ENCODE peak calls at places on chromosomes 7 and 10, in five cellular contexts. S is suprapubic skin, C is upper lobe of left lung, V is esophagus muscularis mucosa, F is HepG2. R is an unnamed sample.

GRCh38 chr7:24668922-24669635 is 88.2 kb downstream of the GSDME start:
- DNase-seq in S (no peak), C (no peak), V (no peak), F (no peak), R (no peak)

GRCh38 chr10:63421591-63421990 is 44.2 kb downstream of the JMJD1C start:
- DNase-seq in V (no peak), C (no peak), S (no peak), F (no peak), R (no peak)

GRCh38 chr7:128891110-128891941 is 19.2 kb downstream of the KCP start:
- DNase-seq in F (no peak), C (peak; percentile 74), S (peak; percentile 75), V (no peak), R (no peak)

GRCh38 chr7:76129836-76130235 is 71.9 kb upstream of the SRRM3 start:
- DNase-seq in F (no peak), C (no peak), S (no peak), V (no peak), R (no peak)

GRCh38 chr10:94088926-94089381 is 95.2 kb downstream of the PLCE1 start:
- DNase-seq in C (no peak), F (no peak), S (no peak), V (peak; percentile 88), R (no peak)

GRCh38 chr7:104621332-104621731 is 292.9 kb downstream of the LHFPL3 start:
- DNase-seq in V (no peak), F (no peak), C (no peak), S (no peak), R (no peak)

GRCh38 chr7:7349156-7349555 is 166.8 kb downstream of the C1GALT1 start:
- DNase-seq in S (no peak), C (no peak), V (no peak), F (no peak), R (no peak)

GRCh38 chr10:104332243-104333036 is 5.8 kb downstream of the ITPRIP start:
- DNase-seq in C (no peak), F (no peak), S (peak; percentile 40), V (no peak), R (no peak)

GRCh38 chr7:129845972-129846327 is 106.8 kb downstream of the UBE2H start:
- DNase-seq in C (no peak), V (no peak), F (no peak), S (no peak), R (no peak)

GRCh38 chr7:48113270-48113669 is 24.2 kb downstream of the UPP1 start:
- DNase-seq in S (no peak), F (no peak), V (no peak), C (no peak), R (no peak)

GRCh38 chr7:127758105-127758504 is 106.1 kb downstream of the SND1 start:
- DNase-seq in S (no peak), C (no peak), F (no peak), V (no peak), R (no peak)

GRCh38 chr7:69706070-69706469 is 107.8 kb downstream of the AUTS2 start:
- DNase-seq in V (no peak), S (no peak), C (no peak), F (no peak), R (no peak)

GRCh38 chr7:34762769-34763168 is 104.8 kb downstream of the NPSR1 start:
- DNase-seq in S (no peak), C (no peak), F (no peak), V (no peak), R (no peak)

GRCh38 chr10:30639946-30640786 is 10.6 kb upstream of the LYZL2 start:
- DNase-seq in C (no peak), S (no peak), F (peak; percentile 53), V (no peak), R (no peak)

GRCh38 chr7:151914051-151914450 is 37.1 kb upstream of the PRKAG2 start:
- DNase-seq in F (no peak), S (no peak), C (no peak), V (no peak), R (no peak)

GRCh38 chr10:122143238-122143841 is 127.8 kb upstream of the BTBD16 start:
- DNase-seq in S (no peak), C (no peak), V (no peak), F (no peak), R (no peak)

GRCh38 chr7:47779341-47779771 is 168.9 kb downstream of the PKD1L1 start:
- DNase-seq in V (peak; percentile 53), C (no peak), F (no peak), S (no peak), R (no peak)

GRCh38 chr10:129843131-129843541 is 120.9 kb downstream of the EBF3 start:
- DNase-seq in F (no peak), V (no peak), C (peak; percentile 52), S (no peak), R (no peak)

GRCh38 chr10:124414077-124414476 is 4.6 kb downstream of the OAT start:
- DNase-seq in F (no peak), S (no peak), V (no peak), C (no peak), R (no peak)

GRCh38 chr7:157228864-157229422 is 90.2 kb downstream of the UBE3C start:
- DNase-seq in S (no peak), F (peak; percentile 27), V (no peak), C (no peak), R (no peak)

GRCh38 chr7:142873871-142874270 is 11.7 kb downstream of the TRPV6 start:
- DNase-seq in F (no peak), S (peak; percentile 45), C (no peak), V (no peak), R (no peak)

GRCh38 chr7:24880886-24881285 is 99.1 kb downstream of the OSBPL3 start:
- DNase-seq in C (no peak), S (no peak), V (no peak), F (no peak), R (no peak)

GRCh38 chr7:44534501-44534900 is 6.6 kb downstream of the NPC1L1 start:
- DNase-seq in C (peak; percentile 63), F (peak; percentile 54), S (no peak), V (no peak), R (no peak)

GRCh38 chr10:52965938-52966401 is 193.4 kb upstream of the MBL2 start:
- DNase-seq in S (no peak), F (no peak), V (no peak), C (no peak), R (no peak)

GRCh38 chr7:45076946-45077345 is 11.8 kb downstream of the NACAD start:
- DNase-seq in V (no peak), F (no peak), C (no peak), S (peak; percentile 70), R (no peak)

DNA sequence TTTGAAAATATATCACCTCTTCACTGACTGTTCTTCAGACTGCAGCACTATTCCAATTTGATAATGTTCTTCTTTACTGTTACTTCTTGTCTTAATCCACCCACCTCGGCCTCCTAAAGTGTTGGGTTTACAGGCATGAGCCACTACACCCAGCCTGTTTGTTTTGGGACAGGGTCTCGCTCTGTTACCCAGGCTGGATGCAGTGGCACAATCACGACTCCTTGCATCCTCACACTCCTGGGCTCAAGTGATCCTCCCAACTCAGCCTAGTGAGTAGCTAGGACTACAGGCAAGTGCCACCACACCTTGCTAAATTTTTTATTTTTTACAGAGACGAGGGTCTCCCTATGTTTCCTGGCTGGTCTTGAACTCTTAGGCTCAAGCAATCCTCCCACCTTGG is 77.9 kb downstream of the NDUFB2 start:
- DNase-seq in V (no peak), S (no peak), F (no peak), C (no peak), R (no peak)
- H3K36me3 ChIP-seq in V (peaks cover 48% of the 10 kb centered on the region), S (peaks cover 60% of the 10 kb centered on the region), F (peaks cover 32% of the 10 kb centered on the region), C (peaks cover 19% of the 10 kb centered on the region), R (no peaks in the 10 kb centered on the region)

DNA sequence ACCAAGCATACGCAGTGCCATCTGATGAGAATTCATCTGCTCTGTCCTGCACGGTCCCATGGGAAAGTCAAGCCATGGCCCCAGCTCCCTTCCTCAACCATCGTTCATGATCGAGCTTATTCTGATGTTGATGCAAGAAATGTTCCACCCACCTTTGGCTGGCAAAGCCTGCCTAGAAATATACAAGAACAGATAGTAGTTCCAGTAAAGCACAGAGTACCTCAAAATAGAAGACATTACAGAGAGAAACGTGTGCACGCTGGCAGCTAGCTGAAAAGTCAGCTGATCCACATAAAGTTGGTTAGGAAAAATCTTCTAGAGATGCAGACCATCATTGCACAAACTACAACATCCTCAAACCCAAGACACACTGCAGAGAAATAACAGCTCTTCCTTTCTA is 127.0 kb downstream of the PTPRN2 start:
- DNase-seq in V (no peak), F (no peak), S (no peak), C (no peak), R (no peak)
- H3K9me3 ChIP-seq in V (no peaks in the 10 kb centered on the region), F (peaks cover 8% of the 10 kb centered on the region), S (no peaks in the 10 kb centered on the region), C (no peaks in the 10 kb centered on the region), R (no peaks in the 10 kb centered on the region)

DNA sequence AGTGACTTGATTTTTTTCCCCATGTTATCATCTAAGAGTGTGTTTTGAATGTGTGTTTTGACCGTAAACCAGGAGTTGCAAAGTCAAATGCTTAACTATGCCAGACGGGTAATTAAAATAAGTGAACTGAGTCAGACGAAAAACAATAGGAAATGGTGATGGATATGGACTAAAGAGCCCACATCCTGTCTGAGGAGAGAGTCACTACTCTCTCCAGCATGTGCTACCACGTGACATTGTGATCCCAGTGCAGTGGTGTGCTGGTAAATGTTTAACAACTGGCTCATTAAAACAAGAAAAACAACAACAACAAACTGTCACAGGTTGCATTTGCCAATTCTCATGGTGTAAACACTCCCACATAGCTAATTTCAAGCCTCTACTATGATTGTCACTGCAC is 164.3 kb downstream of the SUGCT start:
- DNase-seq in S (no peak), F (no peak), C (no peak), V (no peak), R (no peak)
- TF ChIP-seq POLR2AphosphoS5 in S (no peak), F (no peak), C (no peak), V (no peak), R (no peak)

GRCh38 chr7:154965014-154965413 is 37.9 kb downstream of the PAXIP1 start:
- DNase-seq in F (no peak), C (no peak), V (no peak), S (no peak), R (no peak)

GRCh38 chr7:154960063-154960790 is 42.7 kb downstream of the PAXIP1 start:
- DNase-seq in C (no peak), F (peak; percentile 36), V (no peak), S (no peak), R (no peak)
- H3K36me3 ChIP-seq in C (peaks cover 33% of the 10 kb centered on the region), F (peaks cover 78% of the 10 kb centered on the region), V (peaks cover 48% of the 10 kb centered on the region), S (peaks cover 84% of the 10 kb centered on the region), R (no peaks in the 10 kb centered on the region)

GRCh38 chr7:63044721-63045120 is 953.9 kb upstream of the ZNF722 start:
- DNase-seq in F (no peak), C (no peak), V (no peak), S (no peak), R (no peak)
- H3K9me3 ChIP-seq in F (peaks cover 99% of the 10 kb centered on the region), C (peaks cover 5% of the 10 kb centered on the region), V (no peaks in the 10 kb centered on the region), S (peaks cover 18% of the 10 kb centered on the region), R (no peaks in the 10 kb centered on the region)